ENCODE peak calls at places on chromosomes 11 and 22, in eight cellular contexts. R, T, W, X, G, F, V and U are unnamed samples.

GRCh38 chr11:83819936-83820549 is 533.9 kb upstream of the CCDC90B start:
- DNase-seq in T (peak), W (no peak), G (no peak), R (no peak), X (peak), V (peak), F (peak), U (no peak)

GRCh38 chr11:17865765-17866428 is 131.3 kb downstream of the KCNC1 start:
- DNase-seq in T (no peak), V (peak), R (no peak), F (no peak), G (no peak), X (no peak), W (no peak), U (no peak)

GRCh38 chr22:24410110-24410856 is 17.1 kb upstream of the ADORA2A start:
- DNase-seq in W (no peak), V (peak), G (peak), X (no peak), T (no peak), R (no peak), F (no peak), U (peak)

GRCh38 chr22:29700949-29701927 is 18.6 kb upstream of the CABP7 start:
- DNase-seq in W (peak), F (peak), T (peak), X (no peak), R (no peak), V (no peak), G (no peak), U (no peak)

GRCh38 chr11:85965202-85965601 is 103.7 kb downstream of the PICALM start:
- DNase-seq in R (no peak), W (no peak), X (no peak), G (no peak), V (peak), T (no peak), F (no peak), U (no peak)

GRCh38 chr11:82722236-82722635 is 11.4 kb downstream of the FAM181B start:
- DNase-seq in W (no peak), F (no peak), X (no peak), R (no peak), V (no peak), G (no peak), T (no peak), U (no peak)

GRCh38 chr11:33634291-33634834 is 66.3 kb downstream of the C11orf91 start:
- DNase-seq in F (no peak), V (peak), G (no peak), W (no peak), R (no peak), X (no peak), T (peak), U (no peak)

GRCh38 chr11:8092587-8093424 is 11.8 kb downstream of the TUB start:
- DNase-seq in R (peak), X (peak), V (peak), W (peak), F (no peak), T (peak), G (peak), U (peak)

GRCh38 chr11:8019671-8020597 is 32.8 kb downstream of the EIF3F start:
- DNase-seq in G (peak), W (peak), V (peak), X (no peak), F (no peak), T (peak), R (no peak), U (peak)